ENCODE peak calls at places on chromosomes 11 and 22, in seven cellular contexts. S is H9, R is colonic mucosa, A is neuronal stem cell, M is GM23248, Y is keratinocyte, C is HCT116. V is an unnamed sample.

GRCh38 chr11:17719028-17719939 is at the start of gene MYOD1:
- DNase-seq in Y (no peak), C (no peak), M (peak; percentile 21), S (peak; percentile 73), R (no peak), A (no peak), V (no peak)

GRCh38 chr11:127307700-127308099 is 307.1 kb upstream of the KIRREL3 start:
- DNase-seq in M (no peak), S (no peak), Y (no peak), A (no peak), C (no peak), R (no peak), V (no peak)

GRCh38 chr22:17896552-17896951 is 122.3 kb upstream of the BID start:
- DNase-seq in R (no peak), S (peak; percentile 79), Y (no peak), M (no peak), A (no peak), C (no peak), V (peak; percentile 27)

GRCh38 chr11:29438815-29439214 is 578.0 kb downstream of the KCNA4 start:
- DNase-seq in C (no peak), M (no peak), Y (no peak), R (no peak), S (no peak), A (no peak), V (no peak)

GRCh38 chr11:134349109-134349801 is 17.5 kb downstream of the GLB1L2 start:
- DNase-seq in A (no peak), R (no peak), M (no peak), S (peak; percentile 12), Y (no peak), C (no peak), V (no peak)

GRCh38 chr22:20533095-20533878 is 25.9 kb downstream of the MED15 start:
- DNase-seq in Y (no peak), C (no peak), A (no peak), R (no peak), S (no peak), M (no peak), V (no peak)

GRCh38 chr11:34558211-34558610 is 44.6 kb upstream of the ELF5 start:
- DNase-seq in S (no peak), C (no peak), A (no peak), R (no peak), M (no peak), Y (no peak), V (no peak)

GRCh38 chr11:68983816-68984215 is 3.0 kb upstream of the MRGPRD start:
- DNase-seq in C (no peak), Y (no peak), A (no peak), R (no peak), M (no peak), S (no peak), V (no peak)

GRCh38 chr11:6442441-6442840 is 1.7 kb upstream of the HPX start:
- DNase-seq in S (no peak), M (no peak), R (no peak), A (no peak), C (no peak), Y (no peak), V (no peak)

GRCh38 chr11:118895093-118896039 is 11.7 kb downstream of the CXCR5 start:
- DNase-seq in S (no peak), A (no peak), M (no peak), R (no peak), C (no peak), Y (no peak), V (no peak)

GRCh38 chr22:49203863-49204598 is 623.6 kb downstream of the BRD1 start:
- DNase-seq in A (no peak), M (no peak), S (peak; percentile 20), C (no peak), R (no peak), Y (no peak), V (no peak)

GRCh38 chr11:3091081-3091845 is 34.0 kb upstream of the CARS1 start:
- DNase-seq in Y (no peak), M (no peak), S (no peak), C (no peak), A (no peak), R (no peak), V (no peak)

GRCh38 chr11:134047586-134047999 is 21.3 kb upstream of the JAM3 start:
- DNase-seq in S (no peak), C (no peak), Y (peak; percentile 56), M (peak; percentile 98), R (peak; percentile 67), A (no peak), V (peak; percentile 90)

GRCh38 chr11:73288197-73288872 is 16.2 kb downstream of the P2RY6 start:
- DNase-seq in S (no peak), M (no peak), A (no peak), R (no peak), Y (no peak), C (no peak), V (no peak)

GRCh38 chr22:31676700-31677099 is 14.7 kb upstream of the PISD start:
- DNase-seq in S (peak; percentile 98), Y (peak; percentile 75), M (peak; percentile 94), R (peak; percentile 98), C (peak; percentile 92), A (peak; percentile 51), V (peak; percentile 74)

GRCh38 chr22:42368379-42369249 is 63.6 kb downstream of the NFAM1 start:
- DNase-seq in A (no peak), S (peak; percentile 85), M (peak; percentile 9), R (peak; percentile 44), Y (no peak), C (no peak), V (no peak)

GRCh38 chr11:93484716-93485115 is 58.5 kb downstream of the SMCO4 start:
- DNase-seq in R (no peak), A (no peak), S (no peak), C (no peak), M (peak; percentile 19), Y (no peak), V (peak; percentile 62)

GRCh38 chr11:24422371-24422770 is 74.5 kb upstream of the LUZP2 start:
- DNase-seq in Y (no peak), A (no peak), S (no peak), C (no peak), R (no peak), M (peak; percentile 12), V (peak; percentile 36)

DNA sequence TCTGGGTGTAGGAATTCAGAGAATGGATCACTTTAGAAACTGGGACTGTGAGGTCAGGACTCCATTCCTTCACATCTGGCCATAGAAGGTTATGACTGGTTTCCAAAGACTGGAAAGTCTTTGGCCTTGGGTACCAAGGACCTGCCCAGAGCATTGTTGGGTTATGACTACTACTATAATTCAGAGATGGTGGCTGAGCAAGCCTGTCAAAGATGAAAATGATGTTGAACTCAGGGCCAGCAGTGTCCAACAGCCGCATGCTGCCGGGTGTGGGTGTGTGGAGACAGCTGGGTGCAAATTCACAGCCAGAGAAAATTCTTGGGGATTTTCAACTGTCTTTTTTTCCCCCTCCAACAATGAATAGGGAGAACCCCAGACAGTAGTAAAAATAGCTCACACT is 166.9 kb upstream of the NCAM1 start:
- DNase-seq in S (no peak), Y (no peak), M (peak; percentile 48), C (no peak), R (no peak), A (no peak), V (no peak)
- H3K9ac ChIP-seq in S (no peak overlapping the region), Y (no peak overlapping the region), M (no peak overlapping the region), C (no peak overlapping the region), R (no peak overlapping the region), A (no peak overlapping the region), V (no peak overlapping the region)

GRCh38 chr11:45858751-45859398 is 11.6 kb downstream of the CRY2 start:
- DNase-seq in Y (no peak), M (no peak), R (no peak), S (no peak), C (no peak), A (no peak), V (no peak)
- H3K9ac ChIP-seq in Y (no peak overlapping the region), M (peak overlapping the region; percentile 81), R (peak overlapping the region; percentile 61), S (no peak overlapping the region), C (no peak overlapping the region), A (peak overlapping the region; percentile 17), V (peak overlapping the region; percentile 5)

DNA sequence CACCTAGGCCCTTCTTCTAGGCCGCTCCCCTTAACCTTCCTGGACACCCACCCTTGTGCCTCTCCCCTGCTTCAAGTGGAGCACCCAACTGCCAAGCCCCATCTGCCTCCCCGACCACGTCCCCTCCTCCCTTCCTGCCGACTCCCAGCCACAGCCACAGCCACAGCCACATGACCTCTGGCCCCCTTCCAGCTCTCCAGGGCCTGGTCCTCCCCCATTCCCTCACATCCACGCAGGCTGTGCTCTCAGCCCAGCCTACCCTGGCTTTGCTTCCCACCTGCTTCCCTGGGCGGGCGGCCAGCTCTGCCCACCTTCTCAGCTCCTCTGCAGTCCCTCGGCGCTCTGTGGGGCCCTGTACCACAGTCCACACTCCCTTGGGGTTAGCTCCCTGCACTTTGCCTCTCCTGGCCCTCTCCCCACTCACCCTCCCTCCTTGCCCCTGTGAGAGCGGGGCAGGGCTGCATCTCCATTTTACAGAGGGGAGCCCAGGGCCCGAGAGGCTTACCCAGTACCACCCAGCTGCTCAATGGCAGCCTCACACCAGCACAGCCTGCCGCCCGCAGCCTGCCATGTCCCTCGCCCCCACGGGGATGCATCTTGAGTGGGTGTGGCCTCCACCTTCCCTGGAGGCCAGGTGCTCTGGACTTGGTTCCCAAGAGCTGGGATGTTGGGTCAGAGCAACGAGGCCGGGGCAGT is 20.3 kb downstream of the PARVG start:
- DNase-seq in M (no peak), R (no peak), C (no peak), S (no peak), Y (no peak), A (no peak), V (no peak)
- H3K9ac ChIP-seq in M (no peak overlapping the region), R (no peak overlapping the region), C (no peak overlapping the region), S (no peak overlapping the region), Y (no peak overlapping the region), A (peak overlapping the region; percentile 46), V (no peak overlapping the region)

GRCh38 chr11:95682552-95682951 is 107.0 kb downstream of the FAM76B start:
- DNase-seq in C (no peak), M (peak; percentile 82), A (no peak), R (no peak), Y (no peak), S (no peak), V (peak; percentile 64)

GRCh38 chr11:95678988-95679387 is 110.6 kb downstream of the FAM76B start:
- DNase-seq in R (no peak), A (no peak), Y (no peak), M (no peak), S (no peak), C (no peak), V (no peak)

GRCh38 chr11:95684170-95684569 is 105.4 kb downstream of the FAM76B start:
- DNase-seq in R (no peak), Y (no peak), M (no peak), S (no peak), C (no peak), A (no peak), V (no peak)

GRCh38 chr11:95676280-95676679 is 113.3 kb downstream of the FAM76B start:
- DNase-seq in C (no peak), A (no peak), S (no peak), M (no peak), R (no peak), Y (no peak), V (no peak)

DNA sequence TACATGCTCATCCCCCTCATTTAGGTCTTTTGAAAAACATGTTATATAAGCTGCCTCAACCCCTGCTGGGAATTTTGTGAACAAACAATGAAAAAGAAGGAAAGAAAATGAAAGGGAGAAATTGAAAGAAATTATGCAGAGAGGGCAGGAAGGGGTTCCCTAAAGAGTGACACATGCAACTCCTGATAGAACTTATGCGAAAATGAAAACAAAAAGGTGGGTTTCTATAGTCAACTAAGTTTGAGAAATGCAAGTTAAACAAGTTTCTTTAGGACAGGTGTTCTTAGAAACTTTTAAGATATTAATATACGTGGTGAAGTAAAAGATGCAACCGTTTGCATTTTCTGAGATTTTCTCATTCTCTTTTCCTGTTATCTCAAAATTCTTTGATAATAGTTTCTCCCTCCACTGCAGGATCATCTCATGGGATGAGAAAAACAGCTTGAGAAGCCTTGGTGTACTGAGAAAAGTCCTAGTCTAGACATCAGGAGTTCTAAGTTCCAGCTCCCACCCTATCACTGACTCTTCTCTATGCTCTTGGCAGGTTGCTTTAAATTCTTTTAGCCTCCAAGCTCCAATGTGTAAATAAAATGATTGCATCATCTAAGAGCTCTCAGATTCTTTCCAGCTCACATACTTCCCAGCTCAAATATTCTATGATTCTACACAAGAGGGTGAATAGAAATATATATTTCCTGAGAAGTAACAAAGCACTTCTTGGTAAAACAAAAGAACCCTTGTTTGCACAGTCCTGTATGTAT is 109.2 kb downstream of the FAM76B start:
- DNase-seq in C (no peak), M (peak; percentile 90), Y (no peak), A (no peak), S (no peak), R (no peak), V (peak; percentile 85)
- H3K9ac ChIP-seq in C (no peak overlapping the region), M (peak overlapping the region; percentile 17), Y (no peak overlapping the region), A (no peak overlapping the region), S (no peak overlapping the region), R (no peak overlapping the region), V (no peak overlapping the region)

V was measured in IMR-90.